ENCODE peak calls at places on chromosomes 4 and X, in four cellular contexts. Z is left kidney, W is heart right ventricle, Q is left lung. K is an unnamed sample.
A peak's percentile ranks its signal among the peaks of the same experiment; 100 is the strongest.

GRCh38 chr4:20813698-20814097 is 113.4 kb downstream of the PACRGL start:
- DNase-seq in W (no peak), Q (no peak), Z (no peak), K (no peak)

GRCh38 chr4:79253930-79254329 is 71.9 kb downstream of the NAA11 start:
- DNase-seq in Z (no peak), W (no peak), Q (no peak), K (no peak)

GRCh38 chr4:168304744-168305459 is 13.7 kb downstream of the DDX60 start:
- DNase-seq in Z (no peak), Q (no peak), W (no peak), K (no peak)

GRCh38 chr4:114653675-114654074 is 55.1 kb downstream of the UGT8 start:
- DNase-seq in Z (no peak), W (no peak), Q (no peak), K (no peak)

GRCh38 chr4:4327652-4328121 is 37.6 kb downstream of the ZBTB49 start:
- DNase-seq in W (peak; percentile 13), Q (no peak), Z (peak; percentile 59), K (no peak)

GRCh38 chr4:72031868-72032619 is at the start of gene NPFFR2:
- DNase-seq in Z (peak; percentile 86), W (peak; percentile 4), Q (peak; percentile 33), K (no peak)

GRCh38 chr4:155974957-155975356 is 21.3 kb upstream of the CTSO start:
- DNase-seq in Z (no peak), W (no peak), Q (no peak), K (no peak)

GRCh38 chr4:40448875-40449274 is 113.7 kb downstream of the CHRNA9 start:
- DNase-seq in Q (peak; percentile 56), W (no peak), Z (no peak), K (no peak)

GRCh38 chr4:141121768-141122415 is 11.4 kb downstream of the RNF150 start:
- DNase-seq in W (no peak), Z (no peak), Q (no peak), K (no peak)

GRCh38 chr4:57018930-57019329 is 40.2 kb downstream of the POLR2B start:
- DNase-seq in Q (no peak), W (no peak), Z (no peak), K (no peak)

GRCh38 chrX:65587616-65588526 is 53.3 kb upstream of the LAS1L start:
- DNase-seq in Q (peak; percentile 70), Z (peak; percentile 45), W (peak; percentile 60), K (no peak)

GRCh38 chrX:71017396-71017939 is 50.7 kb downstream of the SNX12 start:
- DNase-seq in Q (no peak), Z (no peak), W (no peak), K (no peak)

GRCh38 chr4:126354784-126355183 is 1040.0 kb downstream of the FAT4 start:
- DNase-seq in Q (no peak), Z (no peak), W (no peak), K (no peak)

GRCh38 chr4:53015681-53016080 is 153.6 kb downstream of the RASL11B start:
- DNase-seq in Z (peak; percentile 77), Q (no peak), W (peak; percentile 38), K (peak; percentile 42)

GRCh38 chr4:23483320-23483958 is 406.4 kb downstream of the PPARGC1A start:
- DNase-seq in W (no peak), Z (no peak), Q (no peak), K (no peak)

GRCh38 chr4:10089346-10089745 is 27.3 kb downstream of the WDR1 start:
- DNase-seq in Q (no peak), W (no peak), Z (peak; percentile 82), K (no peak)

GRCh38 chr4:70868778-70869177 is 29.1 kb upstream of the GRSF1 start:
- DNase-seq in Z (no peak), Q (no peak), W (no peak), K (no peak)

GRCh38 chr4:110508827-110509446 is 33.0 kb downstream of the ENPEP start:
- DNase-seq in Q (no peak), W (no peak), Z (peak; percentile 62), K (no peak)

GRCh38 chrX:21056636-21057035 is 317.6 kb upstream of the CNKSR2 start:
- DNase-seq in Q (no peak), W (no peak), Z (no peak), K (no peak)

GRCh38 chrX:84170931-84171330 is 17.1 kb downstream of the RPS6KA6 start:
- DNase-seq in W (no peak), Z (no peak), Q (no peak), K (no peak)

GRCh38 chr4:7429601-7430078 is 5.1 kb downstream of the PSAPL1 start:
- DNase-seq in Z (no peak), W (no peak), Q (peak; percentile 26), K (no peak)

GRCh38 chr4:150256841-150257273 is 178.6 kb downstream of the DCLK2 start:
- DNase-seq in W (no peak), Z (peak; percentile 35), Q (no peak), K (no peak)

GRCh38 chrX:84907324-84907946 is 96.2 kb upstream of the APOOL start:
- DNase-seq in Q (no peak), W (no peak), Z (peak; percentile 22), K (peak; percentile 0)

GRCh38 chr4:5374994-5375393 is 323.7 kb downstream of the STK32B start:
- DNase-seq in W (no peak), Z (no peak), Q (no peak), K (no peak)

GRCh38 chr4:168440442-168441264 is 39.6 kb downstream of the DDX60L start:
- DNase-seq in W (no peak), Q (no peak), Z (peak; percentile 46), K (no peak)

GRCh38 chr4:25110653-25111329 is 49.5 kb downstream of the SEPSECS start:
- DNase-seq in Q (no peak), W (no peak), Z (no peak), K (no peak)

GRCh38 chrX:153245288-153245731 is 66.2 kb downstream of the MAGEA1 start:
- DNase-seq in W (peak; percentile 4), Z (peak; percentile 80), Q (no peak), K (peak; percentile 60)

GRCh38 chr4:118948545-118949144 is 60.0 kb downstream of the SYNPO2 start:
- DNase-seq in W (no peak), Q (no peak), Z (no peak), K (no peak)

GRCh38 chrX:53073115-53073581 is 9.0 kb upstream of the TSPYL2 start:
- DNase-seq in Z (peak; percentile 53), W (no peak), Q (no peak), K (peak; percentile 28)

GRCh38 chr4:2417765-2418651 is at the start of gene ZFYVE28:
- DNase-seq in W (no peak), Q (no peak), Z (peak; percentile 40), K (no peak)

GRCh38 chr4:143399113-143399949 is 62.7 kb downstream of the GAB1 start:
- DNase-seq in W (no peak), Z (peak; percentile 66), Q (no peak), K (peak; percentile 72)

GRCh38 chr4:99447079-99447478 is 11.9 kb upstream of the ADH7 start:
- DNase-seq in Q (no peak), W (no peak), Z (peak; percentile 67), K (no peak)

GRCh38 chr4:121666091-121666679 is 30.6 kb downstream of the ANXA5 start:
- DNase-seq in Z (no peak), Q (peak; percentile 62), W (no peak), K (no peak)

GRCh38 chr4:84874619-84875018 is 91.9 kb downstream of the WDFY3 start:
- DNase-seq in W (no peak), Q (no peak), Z (no peak), K (no peak)

GRCh38 chrX:68681443-68681941 is 34.0 kb downstream of the STARD8 start:
- DNase-seq in Z (peak; percentile 18), W (no peak), Q (no peak), K (no peak)

GRCh38 chr4:110344165-110344564 is 131.8 kb upstream of the ENPEP start:
- DNase-seq in W (no peak), Q (no peak), Z (peak; percentile 54), K (no peak)